ENCODE peak calls at places on chromosomes 1 and 21, in seven cellular contexts. P is Karpas-422; C is left ventricle myocardium inferior; A is PC-3; D is CD8-positive, alpha-beta T cell; R is hepatocyte; W is stomach. Q is an unnamed sample. For H3K27me3, the result is how much of the 10 kb centered on the place peaks cover.

GRCh38 chr1:2985121-2985561 is 36.1 kb upstream of the ACTRT2 start:
- DNase-seq in P (no peak), A (no peak), D (no peak), W (no peak), R (no peak), C (no peak), Q (no peak)

GRCh38 chr21:42499430-42500106 is 3.5 kb upstream of the RSPH1 start:
- DNase-seq in A (no peak), C (no peak), D (no peak), P (no peak), W (no peak), R (no peak), Q (peak)

GRCh38 chr1:205141236-205142104 is 19.7 kb upstream of the RBBP5 start:
- DNase-seq in W (peak), A (peak), C (peak), P (peak), R (peak), D (peak), Q (peak)

GRCh38 chr1:172002725-172003345 is 161.5 kb downstream of the DNM3 start:
- DNase-seq in P (peak), C (no peak), A (peak), D (peak), W (no peak), R (peak), Q (peak)

GRCh38 chr1:73065585-73065984 is 783.2 kb upstream of the NEGR1 start:
- DNase-seq in A (peak), R (peak), W (no peak), C (no peak), P (no peak), D (no peak), Q (peak)

GRCh38 chr1:226691257-226691656 is 47.8 kb downstream of the ITPKB start:
- DNase-seq in P (peak), C (no peak), R (no peak), D (peak), W (no peak), A (no peak), Q (no peak)

GRCh38 chr1:3069491-3070303 is 694 bp downstream of the PRDM16 start:
- DNase-seq in R (peak), P (no peak), D (no peak), A (peak), C (peak), W (no peak), Q (peak)

GRCh38 chr1:30452925-30453324 is 270.5 kb downstream of the MATN1 start:
- DNase-seq in D (no peak), A (no peak), C (no peak), R (no peak), P (no peak), W (no peak), Q (no peak)

GRCh38 chr1:210657806-210658205 is 329.1 kb downstream of the HHAT start:
- DNase-seq in D (no peak), W (no peak), P (no peak), A (no peak), C (no peak), R (no peak), Q (no peak)

GRCh38 chr1:66154394-66154793 is 361.7 kb downstream of the PDE4B start:
- DNase-seq in D (no peak), W (no peak), A (no peak), C (no peak), R (no peak), P (no peak), Q (no peak)

GRCh38 chr1:27392096-27392777 is at the start of gene GPR3:
- DNase-seq in R (peak), C (peak), W (peak), A (peak), P (peak), D (peak), Q (peak)

GRCh38 chr1:61361971-61362370 is 279.6 kb downstream of the NFIA start:
- DNase-seq in P (no peak), C (no peak), R (no peak), W (no peak), D (no peak), A (no peak), Q (no peak)

GRCh38 chr1:2392686-2393085 is 1.0 kb downstream of the RER1 start:
- DNase-seq in D (no peak), W (no peak), A (no peak), P (no peak), C (no peak), R (no peak), Q (no peak)

GRCh38 chr1:6521502-6521901 is 30.0 kb upstream of the PLEKHG5 start:
- DNase-seq in C (no peak), W (no peak), P (no peak), D (no peak), A (peak), R (no peak), Q (no peak)

GRCh38 chr1:150887018-150887417 is at the start of gene CTXND2:
- DNase-seq in D (no peak), P (no peak), C (no peak), W (no peak), A (peak), R (no peak), Q (peak)

GRCh38 chr1:203103201-203103600 is 17.4 kb upstream of the MYOG start:
- DNase-seq in A (no peak), P (no peak), W (peak), C (no peak), R (no peak), D (no peak), Q (no peak)

GRCh38 chr1:981491-981954 is 370 bp downstream of the PERM1 start:
- DNase-seq in P (no peak), C (peak), R (no peak), W (no peak), D (no peak), A (no peak), Q (no peak)

GRCh38 chr1:180237850-180238476 is 7.9 kb downstream of the LHX4 start:
- DNase-seq in D (no peak), R (no peak), W (no peak), P (no peak), C (no peak), A (no peak), Q (no peak)

GRCh38 chr21:32372755-32373154 is 20.1 kb downstream of the URB1 start:
- DNase-seq in R (no peak), P (no peak), A (no peak), D (no peak), W (no peak), C (no peak), Q (no peak)

GRCh38 chr21:33058468-33059318 is 11.2 kb upstream of the OLIG1 start:
- DNase-seq in W (no peak), C (peak), D (no peak), R (no peak), P (no peak), A (no peak), Q (no peak)

GRCh38 chr1:192993426-192994085 is 65.6 kb downstream of the UCHL5 start:
- DNase-seq in C (no peak), A (no peak), P (no peak), D (no peak), R (no peak), W (no peak), Q (no peak)

GRCh38 chr21:36288651-36289243 is 31.2 kb upstream of the MORC3 start:
- DNase-seq in A (no peak), W (no peak), D (no peak), C (no peak), P (no peak), R (no peak), Q (no peak)

GRCh38 chr1:206547104-206547503 is 39.8 kb downstream of the RASSF5 start:
- DNase-seq in D (no peak), R (no peak), P (no peak), A (no peak), C (no peak), W (no peak), Q (no peak)

GRCh38 chr1:16019580-16020277 is 1.9 kb upstream of the HSPB7 start:
- DNase-seq in A (no peak), D (no peak), R (peak), P (no peak), C (peak), W (no peak), Q (no peak)

GRCh38 chr1:225712391-225712790 is 59.5 kb upstream of the ENAH start:
- DNase-seq in P (peak), A (no peak), D (no peak), R (no peak), W (no peak), C (no peak), Q (peak)

GRCh38 chr1:159208460-159208825 is 3.8 kb downstream of the ACKR1 start:
- DNase-seq in R (no peak), P (no peak), D (no peak), C (no peak), W (no peak), A (no peak), Q (no peak)

GRCh38 chr1:111631502-111631901 is 11.9 kb downstream of the RAP1A start:
- DNase-seq in P (no peak), W (no peak), R (no peak), D (no peak), C (no peak), A (no peak), Q (no peak)

GRCh38 chr21:18245493-18245967 is 897 bp downstream of the CHODL start:
- DNase-seq in W (no peak), P (no peak), R (peak), A (no peak), C (no peak), D (no peak), Q (no peak)

GRCh38 chr1:39213511-39214002 is 9.1 kb downstream of the MACF1 start:
- DNase-seq in R (peak), P (no peak), A (no peak), C (no peak), D (no peak), W (no peak), Q (no peak)

GRCh38 chr1:172745014-172745413 is 86.1 kb downstream of the FASLG start:
- DNase-seq in R (peak), P (peak), W (no peak), C (no peak), D (peak), A (peak), Q (peak)

GRCh38 chr21:42148097-42148496 is 70.8 kb upstream of the ABCG1 start:
- DNase-seq in P (no peak), A (no peak), W (no peak), D (no peak), C (no peak), R (no peak), Q (no peak)

GRCh38 chr1:163747261-163747660 is 425.5 kb downstream of the NUF2 start:
- DNase-seq in C (no peak), D (no peak), R (no peak), P (no peak), W (no peak), A (peak), Q (peak)

GRCh38 chr1:162372159-162373071 is 4.2 kb downstream of the SPATA46 start:
- DNase-seq in W (no peak), R (no peak), D (no peak), C (no peak), P (no peak), A (peak), Q (no peak)

GRCh38 chr1:236618507-236618906 is 14.2 kb upstream of the HEATR1 start:
- DNase-seq in W (no peak), R (no peak), C (no peak), D (no peak), A (no peak), P (no peak), Q (no peak)

GRCh38 chr21:45397381-45397780 is 7.6 kb upstream of the COL18A1 start:
- DNase-seq in W (no peak), A (no peak), D (no peak), C (no peak), P (no peak), R (no peak), Q (no peak)
- H3K27me3 ChIP-seq in W (under half), A (under half), D (under half), C (under half), P (under half), R (under half), Q (under half)

DNA sequence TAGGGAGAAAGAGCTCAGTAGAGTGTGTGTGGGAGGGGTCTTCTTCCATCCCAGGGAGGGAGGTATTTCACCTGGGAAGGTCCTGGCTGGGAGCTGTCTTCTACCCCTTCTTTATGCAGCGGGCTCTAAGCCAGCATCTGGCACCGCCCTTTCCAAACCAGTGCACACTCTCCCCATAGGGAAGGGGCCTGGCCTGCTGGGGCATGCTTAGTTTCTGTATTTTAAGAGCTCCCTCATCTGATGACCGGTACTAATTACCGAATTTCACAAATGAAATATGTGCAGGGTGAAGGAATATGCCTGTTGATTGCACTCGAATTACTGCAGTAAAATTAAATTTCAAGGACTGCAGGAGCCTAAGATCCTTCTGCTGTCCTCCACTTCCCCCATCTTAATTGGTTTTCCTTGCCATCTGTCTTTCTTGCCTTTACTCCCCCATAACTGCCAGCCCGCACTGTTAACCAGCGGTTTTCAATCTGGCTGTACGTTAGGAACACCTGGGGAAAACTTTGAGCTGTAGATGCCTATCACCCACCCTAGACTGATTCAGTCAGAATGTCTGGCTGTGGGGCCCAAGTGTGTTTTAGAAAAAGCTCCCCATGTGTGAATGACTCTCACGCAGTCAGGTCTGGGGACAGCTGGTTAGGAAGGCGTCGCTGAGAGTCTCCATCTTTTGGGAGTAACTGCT is 20.1 kb downstream of the GALNT2 start:
- DNase-seq in P (no peak), A (no peak), W (no peak), D (no peak), C (no peak), R (no peak), Q (peak)
- H3K27me3 ChIP-seq in P (under half), A (under half), W (under half), D (under half), C (under half), R (under half), Q (under half)

GRCh38 chr1:46494910-46495309 is 5.3 kb downstream of the DMBX1 start:
- DNase-seq in P (no peak), R (no peak), A (no peak), D (no peak), W (no peak), C (no peak), Q (no peak)

GRCh38 chr1:46497665-46498064 is 8.0 kb downstream of the DMBX1 start:
- DNase-seq in A (no peak), W (no peak), C (no peak), R (no peak), D (no peak), P (no peak), Q (no peak)

GRCh38 chr1:46497020-46497419 is 7.4 kb downstream of the DMBX1 start:
- DNase-seq in C (no peak), R (no peak), A (no peak), W (no peak), P (no peak), D (no peak), Q (no peak)

GRCh38 chr1:46496505-46496904 is 6.9 kb downstream of the DMBX1 start:
- DNase-seq in D (no peak), C (no peak), A (no peak), W (no peak), R (no peak), P (no peak), Q (no peak)

DNA sequence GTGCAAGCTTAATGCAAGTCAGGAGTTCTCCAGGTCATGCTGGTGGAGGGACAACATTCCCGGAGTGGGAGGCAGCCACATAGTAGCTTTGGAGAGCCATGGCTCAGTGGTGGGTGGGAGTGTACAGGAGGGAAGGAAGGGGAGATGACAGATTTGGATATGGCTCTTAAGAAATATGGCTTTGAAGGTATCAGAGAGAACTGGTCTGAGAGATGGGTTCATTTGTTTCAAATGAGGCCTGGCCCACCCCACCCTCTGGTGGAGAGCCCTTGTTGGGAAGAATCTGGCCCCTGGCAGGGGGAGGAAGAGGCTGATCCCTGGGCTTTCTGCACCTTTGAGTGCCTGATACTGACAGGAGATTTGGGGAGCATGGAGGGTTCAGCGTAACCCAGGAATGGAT is 6.1 kb downstream of the DMBX1 start:
- DNase-seq in R (no peak), P (no peak), W (no peak), C (no peak), D (no peak), A (no peak), Q (no peak)
- H3K27me3 ChIP-seq in R (half or more), P (under half), W (half or more), C (half or more), D (under half), A (under half), Q (under half)

GRCh38 chr1:23384312-23385058 is 14.8 kb upstream of the ZNF436 start:
- DNase-seq in A (peak), D (no peak), W (no peak), R (peak), P (no peak), C (no peak), Q (no peak)
- H3K27me3 ChIP-seq in A (under half), D (under half), W (under half), R (under half), P (under half), C (under half), Q (under half)

GRCh38 chr1:24005163-24005562 is 25.0 kb upstream of the SRSF10 start:
- DNase-seq in A (no peak), R (no peak), W (no peak), D (no peak), P (no peak), C (no peak), Q (no peak)
- H3K27me3 ChIP-seq in A (under half), R (under half), W (under half), D (under half), P (under half), C (under half), Q (under half)

DNA sequence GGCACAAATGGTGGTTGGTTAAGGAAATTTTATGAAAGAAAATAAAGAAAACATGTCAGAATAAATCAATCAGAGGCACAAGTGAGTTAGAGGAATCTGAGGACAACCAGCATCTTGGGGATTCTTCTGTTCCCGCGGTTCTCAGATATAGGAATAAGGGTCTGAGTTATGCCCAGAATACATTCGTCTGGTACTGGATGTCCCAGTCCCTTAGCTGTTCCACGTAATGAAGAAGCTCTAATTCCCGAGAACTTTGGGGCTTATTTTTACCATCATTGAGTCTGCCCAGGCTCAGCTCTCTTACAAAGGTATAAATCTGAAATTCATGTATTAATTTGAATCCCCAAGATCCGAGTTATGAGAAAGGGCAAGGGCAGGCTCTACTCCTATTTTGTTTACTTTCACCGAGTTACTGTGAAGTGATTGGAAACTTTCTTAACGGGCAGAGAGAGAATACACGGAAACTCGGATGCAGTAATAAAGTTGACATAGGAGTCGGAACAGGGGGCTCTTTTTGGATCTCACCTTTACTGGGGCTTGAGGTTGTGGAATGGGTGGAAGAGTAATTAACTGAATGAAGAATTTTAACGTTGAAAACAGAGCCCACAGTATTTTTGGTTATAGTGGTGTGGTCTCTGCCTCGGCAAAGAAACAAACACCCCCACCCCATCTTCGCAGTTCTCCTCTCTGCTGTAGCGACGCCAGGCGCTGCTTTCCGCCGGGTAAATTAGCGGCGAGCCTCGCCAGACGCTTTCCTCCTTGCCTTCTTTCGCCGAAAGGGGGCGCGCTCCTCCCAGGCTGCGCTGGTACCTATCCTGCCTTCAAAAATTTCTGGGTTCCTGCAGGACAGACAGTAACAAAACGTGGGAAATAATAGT is 7.1 kb downstream of the PRRX1 start:
- DNase-seq in C (peak), R (peak), A (no peak), W (no peak), P (no peak), D (no peak), Q (no peak)
- H3K27me3 ChIP-seq in C (half or more), R (half or more), A (half or more), W (half or more), P (under half), D (under half), Q (half or more)

GRCh38 chr1:106049595-106049994 is 1006.9 kb upstream of the PRMT6 start:
- DNase-seq in W (no peak), P (no peak), R (peak), D (no peak), C (no peak), A (peak), Q (peak)

GRCh38 chr1:106047210-106047609 is 1009.3 kb upstream of the PRMT6 start:
- DNase-seq in P (no peak), W (no peak), D (no peak), A (no peak), R (no peak), C (no peak), Q (no peak)
- H3K27me3 ChIP-seq in P (under half), W (under half), D (under half), A (under half), R (under half), C (under half), Q (under half)

GRCh38 chr21:34649400-34649799 is 19.4 kb upstream of the CLIC6 start:
- DNase-seq in A (no peak), W (no peak), D (no peak), R (no peak), C (no peak), P (no peak), Q (no peak)
- H3K27me3 ChIP-seq in A (under half), W (under half), D (under half), R (under half), C (under half), P (under half), Q (under half)

GRCh38 chr1:100308777-100309176 is 42.8 kb downstream of the RTCA start:
- DNase-seq in C (no peak), R (no peak), D (no peak), A (peak), W (no peak), P (no peak), Q (no peak)
- H3K27me3 ChIP-seq in C (under half), R (under half), D (under half), A (under half), W (under half), P (under half), Q (under half)

DNA sequence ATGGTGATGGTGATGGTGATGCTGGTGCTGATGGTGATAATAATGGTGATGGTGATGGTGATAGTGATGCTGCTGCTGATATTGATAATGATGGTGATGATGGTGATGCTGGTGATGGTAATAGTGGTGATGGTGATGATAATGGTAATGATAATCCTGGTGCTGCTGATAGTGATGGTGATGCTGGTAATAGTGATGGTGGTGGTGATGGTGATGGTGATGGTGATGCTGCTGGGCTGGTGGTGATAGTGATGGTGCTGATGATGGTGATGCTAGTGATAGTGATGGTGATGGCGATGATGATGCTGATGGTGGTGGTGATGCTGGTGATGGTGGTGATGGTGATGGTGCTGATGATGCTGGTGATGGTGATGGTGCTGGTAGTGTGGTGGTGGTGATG is 58.4 kb upstream of the IGSF21 start:
- DNase-seq in R (no peak), C (no peak), W (no peak), P (no peak), D (no peak), A (no peak), Q (no peak)
- H3K27me3 ChIP-seq in R (under half), C (half or more), W (half or more), P (under half), D (under half), A (under half), Q (under half)